ENCODE peak calls at places on chromosomes 7 and 10, in six cellular contexts. One of them, this sample, is unnamed.
A peak's percentile ranks its signal among the peaks of the same experiment; 100 is the strongest.

GRCh38 chr7:8065356-8065813 is 96.8 kb downstream of the GLCCI1 start:
- DNase-seq in GM20000: no peak
- DNase-seq in NB4: no peak
- DNase-seq in cardiac muscle cell: peak; percentile 81
- DNase-seq in BJ: peak; percentile 24
- DNase-seq in activated CD8-positive, alpha-beta T cell treated with anti-CD3 and anti-CD28 coated beads for 36 hours: no peak
- DNase-seq in this sample: no peak

GRCh38 chr10:105239311-105240215 is 598.5 kb downstream of the SORCS3 start:
- DNase-seq in GM20000: no peak
- DNase-seq in NB4: no peak
- DNase-seq in cardiac muscle cell: no peak
- DNase-seq in BJ: no peak
- DNase-seq in activated CD8-positive, alpha-beta T cell treated with anti-CD3 and anti-CD28 coated beads for 36 hours: no peak
- DNase-seq in this sample: no peak

GRCh38 chr10:5094265-5095205 is at the start of gene AKR1C3:
- DNase-seq in GM20000: no peak
- DNase-seq in NB4: peak; percentile 51
- DNase-seq in cardiac muscle cell: peak; percentile 88
- DNase-seq in BJ: no peak
- DNase-seq in activated CD8-positive, alpha-beta T cell treated with anti-CD3 and anti-CD28 coated beads for 36 hours: no peak
- DNase-seq in this sample: no peak

GRCh38 chr10:48501806-48502771 is 102.8 kb downstream of the ARHGAP22 start:
- DNase-seq in GM20000: no peak
- DNase-seq in NB4: no peak
- DNase-seq in cardiac muscle cell: no peak
- DNase-seq in BJ: no peak
- DNase-seq in activated CD8-positive, alpha-beta T cell treated with anti-CD3 and anti-CD28 coated beads for 36 hours: no peak
- DNase-seq in this sample: no peak

GRCh38 chr7:50792342-50793114 is 9.8 kb upstream of the GRB10 start:
- DNase-seq in GM20000: no peak
- DNase-seq in NB4: peak; percentile 86
- DNase-seq in cardiac muscle cell: peak; percentile 76
- DNase-seq in BJ: no peak
- DNase-seq in activated CD8-positive, alpha-beta T cell treated with anti-CD3 and anti-CD28 coated beads for 36 hours: peak; percentile 11
- DNase-seq in this sample: no peak

GRCh38 chr10:71241114-71241898 is 28.9 kb downstream of the UNC5B start:
- DNase-seq in GM20000: no peak
- DNase-seq in NB4: no peak
- DNase-seq in cardiac muscle cell: peak; percentile 91
- DNase-seq in BJ: peak; percentile 31
- DNase-seq in activated CD8-positive, alpha-beta T cell treated with anti-CD3 and anti-CD28 coated beads for 36 hours: no peak
- DNase-seq in this sample: no peak

GRCh38 chr7:23098460-23098859 is 7.1 kb upstream of the KLHL7 start:
- DNase-seq in GM20000: no peak
- DNase-seq in NB4: no peak
- DNase-seq in cardiac muscle cell: no peak
- DNase-seq in BJ: no peak
- DNase-seq in activated CD8-positive, alpha-beta T cell treated with anti-CD3 and anti-CD28 coated beads for 36 hours: no peak
- DNase-seq in this sample: no peak

GRCh38 chr10:60101821-60102220 is 195.5 kb upstream of the CCDC6 start:
- DNase-seq in GM20000: no peak
- DNase-seq in NB4: no peak
- DNase-seq in cardiac muscle cell: no peak
- DNase-seq in BJ: no peak
- DNase-seq in activated CD8-positive, alpha-beta T cell treated with anti-CD3 and anti-CD28 coated beads for 36 hours: no peak
- DNase-seq in this sample: no peak

GRCh38 chr7:31145339-31145738 is 93.2 kb downstream of the ADCYAP1R1 start:
- DNase-seq in GM20000: no peak
- DNase-seq in NB4: no peak
- DNase-seq in cardiac muscle cell: no peak
- DNase-seq in BJ: no peak
- DNase-seq in activated CD8-positive, alpha-beta T cell treated with anti-CD3 and anti-CD28 coated beads for 36 hours: no peak
- DNase-seq in this sample: no peak

GRCh38 chr7:36761835-36762234 is 37.5 kb upstream of the AOAH start:
- DNase-seq in GM20000: no peak
- DNase-seq in NB4: no peak
- DNase-seq in cardiac muscle cell: no peak
- DNase-seq in BJ: no peak
- DNase-seq in activated CD8-positive, alpha-beta T cell treated with anti-CD3 and anti-CD28 coated beads for 36 hours: no peak
- DNase-seq in this sample: no peak

GRCh38 chr7:47428052-47428779 is 153.7 kb downstream of the TNS3 start:
- DNase-seq in GM20000: no peak
- DNase-seq in NB4: no peak
- DNase-seq in cardiac muscle cell: no peak
- DNase-seq in BJ: no peak
- DNase-seq in activated CD8-positive, alpha-beta T cell treated with anti-CD3 and anti-CD28 coated beads for 36 hours: no peak
- DNase-seq in this sample: no peak

GRCh38 chr7:137508437-137509175 is 165.1 kb upstream of the PTN start:
- DNase-seq in GM20000: no peak
- DNase-seq in NB4: no peak
- DNase-seq in cardiac muscle cell: peak; percentile 76
- DNase-seq in BJ: peak; percentile 42
- DNase-seq in activated CD8-positive, alpha-beta T cell treated with anti-CD3 and anti-CD28 coated beads for 36 hours: no peak
- DNase-seq in this sample: no peak

GRCh38 chr10:11299125-11299524 is 281.5 kb downstream of the CELF2 start:
- DNase-seq in GM20000: peak; percentile 37
- DNase-seq in NB4: no peak
- DNase-seq in cardiac muscle cell: no peak
- DNase-seq in BJ: no peak
- DNase-seq in activated CD8-positive, alpha-beta T cell treated with anti-CD3 and anti-CD28 coated beads for 36 hours: no peak
- DNase-seq in this sample: no peak

GRCh38 chr7:44914992-44915607 is 29.8 kb upstream of the PURB start:
- DNase-seq in GM20000: peak; percentile 57
- DNase-seq in NB4: no peak
- DNase-seq in cardiac muscle cell: no peak
- DNase-seq in BJ: no peak
- DNase-seq in activated CD8-positive, alpha-beta T cell treated with anti-CD3 and anti-CD28 coated beads for 36 hours: peak; percentile 89
- DNase-seq in this sample: peak; percentile 65

GRCh38 chr10:104080762-104081161 is 4.9 kb downstream of the COL17A1 start:
- DNase-seq in GM20000: peak; percentile 34
- DNase-seq in NB4: peak; percentile 49
- DNase-seq in cardiac muscle cell: peak; percentile 45
- DNase-seq in BJ: no peak
- DNase-seq in activated CD8-positive, alpha-beta T cell treated with anti-CD3 and anti-CD28 coated beads for 36 hours: peak; percentile 33
- DNase-seq in this sample: no peak

DNA sequence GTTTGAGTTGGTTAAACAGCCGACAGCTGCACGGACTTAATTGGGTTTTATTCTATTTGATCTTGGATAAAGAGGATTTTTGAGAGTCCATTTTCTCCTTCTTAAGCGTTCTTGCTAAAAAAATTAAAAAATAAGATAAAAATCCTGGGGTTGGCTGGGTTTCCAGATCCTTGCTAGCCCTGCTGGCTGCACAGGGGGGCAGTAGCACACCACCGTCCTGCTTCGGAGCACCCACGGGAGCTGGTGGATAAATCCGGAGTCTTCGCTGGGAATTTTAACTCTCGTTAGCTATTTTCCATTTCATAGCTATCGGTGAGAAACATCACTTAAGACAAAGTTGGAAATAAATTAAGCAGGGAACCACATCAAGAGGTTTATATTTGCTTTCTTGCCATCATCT is 792.1 kb downstream of the TYW1 start:
- DNase-seq in GM20000: no peak
- DNase-seq in NB4: no peak
- DNase-seq in cardiac muscle cell: peak; percentile 55
- DNase-seq in BJ: no peak
- DNase-seq in activated CD8-positive, alpha-beta T cell treated with anti-CD3 and anti-CD28 coated beads for 36 hours: no peak
- DNase-seq in this sample: no peak
- TF ChIP-seq CTCF in GM20000: no peak
- TF ChIP-seq CTCF in NB4: peak; percentile 15
- TF ChIP-seq CTCF in cardiac muscle cell: peak; percentile 59
- TF ChIP-seq CTCF in BJ: peak; percentile 3
- TF ChIP-seq CTCF in activated CD8-positive, alpha-beta T cell treated with anti-CD3 and anti-CD28 coated beads for 36 hours: no peak
- TF ChIP-seq CTCF in this sample: no peak

DNA sequence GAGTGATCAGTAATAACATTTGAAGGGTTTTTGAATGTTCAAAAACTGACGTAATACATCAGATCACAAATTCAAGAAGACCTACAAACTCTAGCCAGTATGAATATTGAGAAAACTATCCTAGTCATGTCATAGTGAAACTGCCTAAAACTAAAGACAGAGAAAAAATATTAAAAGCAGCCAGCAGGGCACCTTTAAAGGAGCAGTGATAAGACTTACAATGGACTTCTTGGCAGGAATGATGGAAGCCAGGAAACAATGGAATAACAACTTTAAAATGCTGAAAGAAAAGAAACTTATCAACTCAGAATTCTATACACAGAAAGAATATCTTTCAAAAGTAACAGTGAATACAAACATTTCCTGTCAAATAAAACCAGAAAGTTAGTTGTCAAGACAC is 78.3 kb upstream of the CTBP2 start:
- DNase-seq in GM20000: no peak
- DNase-seq in NB4: no peak
- DNase-seq in cardiac muscle cell: no peak
- DNase-seq in BJ: no peak
- DNase-seq in activated CD8-positive, alpha-beta T cell treated with anti-CD3 and anti-CD28 coated beads for 36 hours: no peak
- DNase-seq in this sample: no peak
- TF ChIP-seq CTCF in GM20000: no peak
- TF ChIP-seq CTCF in NB4: no peak
- TF ChIP-seq CTCF in cardiac muscle cell: no peak
- TF ChIP-seq CTCF in BJ: no peak
- TF ChIP-seq CTCF in activated CD8-positive, alpha-beta T cell treated with anti-CD3 and anti-CD28 coated beads for 36 hours: no peak
- TF ChIP-seq CTCF in this sample: no peak

GRCh38 chr7:124843336-124843735 is 77.7 kb upstream of the GPR37 start:
- DNase-seq in GM20000: no peak
- DNase-seq in NB4: peak; percentile 40
- DNase-seq in cardiac muscle cell: no peak
- DNase-seq in BJ: no peak
- DNase-seq in activated CD8-positive, alpha-beta T cell treated with anti-CD3 and anti-CD28 coated beads for 36 hours: no peak
- DNase-seq in this sample: no peak

GRCh38 chr7:124839687-124840086 is 74.1 kb upstream of the GPR37 start:
- DNase-seq in GM20000: no peak
- DNase-seq in NB4: no peak
- DNase-seq in cardiac muscle cell: no peak
- DNase-seq in BJ: no peak
- DNase-seq in activated CD8-positive, alpha-beta T cell treated with anti-CD3 and anti-CD28 coated beads for 36 hours: no peak
- DNase-seq in this sample: no peak

DNA sequence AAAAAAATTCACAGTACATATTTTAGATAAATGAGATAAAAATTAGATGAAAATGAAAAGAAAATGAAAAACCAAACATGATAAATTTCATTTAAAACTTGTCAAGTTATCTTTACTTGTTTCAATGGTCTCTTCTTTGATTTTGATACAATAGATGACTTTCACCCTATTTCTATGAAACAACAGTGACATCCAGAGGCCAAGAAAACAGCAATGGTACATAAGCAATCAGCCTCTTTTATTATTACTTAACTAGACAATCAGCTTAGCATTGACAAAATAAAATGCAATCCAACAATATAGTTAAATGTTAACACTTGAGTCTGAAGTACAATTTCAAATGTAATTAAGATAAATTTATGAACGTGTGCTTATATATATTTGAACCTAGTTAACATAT is 74.8 kb upstream of the GPR37 start:
- DNase-seq in GM20000: no peak
- DNase-seq in NB4: no peak
- DNase-seq in cardiac muscle cell: peak; percentile 7
- DNase-seq in BJ: no peak
- DNase-seq in activated CD8-positive, alpha-beta T cell treated with anti-CD3 and anti-CD28 coated beads for 36 hours: no peak
- DNase-seq in this sample: no peak
- TF ChIP-seq CTCF in GM20000: no peak
- TF ChIP-seq CTCF in NB4: no peak
- TF ChIP-seq CTCF in cardiac muscle cell: no peak
- TF ChIP-seq CTCF in BJ: no peak
- TF ChIP-seq CTCF in activated CD8-positive, alpha-beta T cell treated with anti-CD3 and anti-CD28 coated beads for 36 hours: no peak
- TF ChIP-seq CTCF in this sample: no peak

DNA sequence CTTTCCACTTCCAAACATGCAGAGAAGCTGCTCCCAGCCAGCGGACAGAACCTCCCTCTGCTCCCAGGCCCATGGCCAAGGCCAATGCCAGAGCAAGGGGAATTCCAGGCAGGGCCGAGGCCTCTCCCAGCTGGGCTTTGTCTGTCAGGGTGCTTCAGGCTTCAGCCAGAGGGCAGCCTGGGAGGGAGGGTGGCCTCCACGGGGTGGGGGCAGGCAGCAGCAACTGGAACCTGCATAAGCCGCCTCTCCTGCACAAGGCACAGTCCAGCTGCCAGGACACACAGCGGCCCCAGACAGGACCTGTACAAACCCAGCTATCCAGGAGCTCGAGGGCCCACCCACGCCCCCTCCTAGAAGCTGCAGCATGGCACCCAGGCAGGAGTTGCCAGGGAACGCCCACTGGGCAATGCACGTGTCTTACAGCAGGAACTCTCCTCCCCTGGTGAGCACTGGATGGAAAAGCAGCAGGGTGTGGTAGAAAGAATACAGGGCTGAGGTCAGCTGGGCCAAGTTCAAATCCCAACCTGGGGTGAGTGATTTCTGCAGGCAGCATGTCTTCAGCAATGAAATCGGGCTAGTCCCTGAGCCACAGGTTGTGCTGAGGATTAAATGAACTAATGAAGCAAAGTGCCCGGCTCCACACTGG is 7.6 kb downstream of the FAM53B start:
- DNase-seq in GM20000: no peak
- DNase-seq in NB4: no peak
- DNase-seq in cardiac muscle cell: peak; percentile 91
- DNase-seq in BJ: no peak
- DNase-seq in activated CD8-positive, alpha-beta T cell treated with anti-CD3 and anti-CD28 coated beads for 36 hours: no peak
- DNase-seq in this sample: no peak
- TF ChIP-seq CTCF in GM20000: no peak
- TF ChIP-seq CTCF in NB4: no peak
- TF ChIP-seq CTCF in cardiac muscle cell: no peak
- TF ChIP-seq CTCF in BJ: no peak
- TF ChIP-seq CTCF in activated CD8-positive, alpha-beta T cell treated with anti-CD3 and anti-CD28 coated beads for 36 hours: no peak
- TF ChIP-seq CTCF in this sample: no peak

DNA sequence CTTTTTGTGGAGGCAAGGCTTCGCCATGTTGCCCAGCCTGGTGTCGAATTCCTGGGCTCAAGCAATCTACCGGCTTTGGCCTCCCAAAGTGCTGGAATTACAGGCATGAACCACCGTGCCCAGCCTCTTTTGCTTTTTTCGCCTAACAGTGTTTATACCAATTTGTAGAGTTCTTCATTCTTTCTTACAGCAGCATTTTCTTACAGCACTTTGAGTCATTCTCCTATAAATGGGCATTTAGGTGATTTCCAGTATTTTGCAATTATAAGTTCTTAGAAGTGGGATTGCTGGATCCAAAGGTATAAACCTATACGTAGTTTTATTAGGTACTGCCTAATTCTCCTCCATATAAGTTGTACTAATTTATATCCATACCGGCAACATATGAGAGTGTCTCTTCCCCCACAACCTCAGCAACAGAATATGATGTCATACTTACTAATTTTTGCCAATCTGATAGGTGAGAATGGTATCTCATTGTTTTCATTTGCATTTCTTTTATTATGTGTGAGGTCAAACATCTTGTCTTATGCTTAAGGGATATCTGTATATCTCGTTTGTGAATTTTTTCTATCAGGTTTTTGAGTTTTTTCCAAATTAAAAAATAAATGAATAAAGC is 39.1 kb downstream of the SUFU start:
- DNase-seq in GM20000: no peak
- DNase-seq in NB4: no peak
- DNase-seq in cardiac muscle cell: peak; percentile 20
- DNase-seq in BJ: no peak
- DNase-seq in activated CD8-positive, alpha-beta T cell treated with anti-CD3 and anti-CD28 coated beads for 36 hours: no peak
- DNase-seq in this sample: no peak
- TF ChIP-seq CTCF in GM20000: no peak
- TF ChIP-seq CTCF in NB4: no peak
- TF ChIP-seq CTCF in cardiac muscle cell: no peak
- TF ChIP-seq CTCF in BJ: no peak
- TF ChIP-seq CTCF in activated CD8-positive, alpha-beta T cell treated with anti-CD3 and anti-CD28 coated beads for 36 hours: no peak
- TF ChIP-seq CTCF in this sample: no peak